ENCODE peak calls at places on chromosome 16, in five cellular contexts. One of them, this sample, is unnamed.
A peak's percentile ranks its signal among the peaks of the same experiment; 100 is the strongest.

GRCh38 chr16:25553711-25554436 is 137.9 kb upstream of the HS3ST4 start:
- DNase-seq in psoas muscle: no peak
- DNase-seq in cardiac muscle cell: no peak
- DNase-seq in RWPE1: no peak
- DNase-seq in AG04450: no peak
- DNase-seq in this sample: no peak

GRCh38 chr16:574021-574760 is 4.4 kb downstream of the PIGQ start:
- DNase-seq in psoas muscle: no peak
- DNase-seq in cardiac muscle cell: no peak
- DNase-seq in RWPE1: no peak
- DNase-seq in AG04450: no peak
- DNase-seq in this sample: no peak

GRCh38 chr16:50941651-50942050 is 199.8 kb downstream of the CYLD start:
- DNase-seq in psoas muscle: no peak
- DNase-seq in cardiac muscle cell: no peak
- DNase-seq in RWPE1: no peak
- DNase-seq in AG04450: no peak
- DNase-seq in this sample: no peak

GRCh38 chr16:49491111-49491670 is 117.6 kb downstream of the C16orf78 start:
- DNase-seq in psoas muscle: peak; percentile 23
- DNase-seq in cardiac muscle cell: no peak
- DNase-seq in RWPE1: no peak
- DNase-seq in AG04450: no peak
- DNase-seq in this sample: no peak

GRCh38 chr16:31334934-31335333 is 20.0 kb upstream of the ITGAX start:
- DNase-seq in psoas muscle: no peak
- DNase-seq in cardiac muscle cell: no peak
- DNase-seq in RWPE1: no peak
- DNase-seq in AG04450: no peak
- DNase-seq in this sample: no peak

GRCh38 chr16:10298416-10298815 is 87.4 kb upstream of the ATF7IP2 start:
- DNase-seq in psoas muscle: no peak
- DNase-seq in cardiac muscle cell: no peak
- DNase-seq in RWPE1: no peak
- DNase-seq in AG04450: no peak
- DNase-seq in this sample: no peak

GRCh38 chr16:8928467-8928957 is 35.2 kb downstream of the USP7 start:
- DNase-seq in psoas muscle: no peak
- DNase-seq in cardiac muscle cell: peak; percentile 79
- DNase-seq in RWPE1: no peak
- DNase-seq in AG04450: peak; percentile 21
- DNase-seq in this sample: no peak

GRCh38 chr16:81127051-81127450 is 30.9 kb upstream of the GCSH start:
- DNase-seq in psoas muscle: no peak
- DNase-seq in cardiac muscle cell: no peak
- DNase-seq in RWPE1: peak; percentile 54
- DNase-seq in AG04450: peak; percentile 41
- DNase-seq in this sample: no peak

GRCh38 chr16:67240506-67240905 is 6.8 kb downstream of the FHOD1 start:
- DNase-seq in psoas muscle: peak; percentile 59
- DNase-seq in cardiac muscle cell: no peak
- DNase-seq in RWPE1: no peak
- DNase-seq in AG04450: no peak
- DNase-seq in this sample: no peak

GRCh38 chr16:85424260-85425060 is 188.7 kb upstream of the GSE1 start:
- DNase-seq in psoas muscle: peak; percentile 48
- DNase-seq in cardiac muscle cell: no peak
- DNase-seq in RWPE1: no peak
- DNase-seq in AG04450: no peak
- DNase-seq in this sample: no peak

GRCh38 chr16:19118938-19119431 is 5.2 kb downstream of the ITPRIPL2 start:
- DNase-seq in psoas muscle: no peak
- DNase-seq in cardiac muscle cell: peak; percentile 95
- DNase-seq in RWPE1: peak; percentile 79
- DNase-seq in AG04450: peak; percentile 78
- DNase-seq in this sample: no peak

GRCh38 chr16:88874938-88875599 is 8.6 kb upstream of the PABPN1L start:
- DNase-seq in psoas muscle: no peak
- DNase-seq in cardiac muscle cell: no peak
- DNase-seq in RWPE1: no peak
- DNase-seq in AG04450: no peak
- DNase-seq in this sample: no peak

GRCh38 chr16:30335598-30336474 is 19.3 kb downstream of the CD2BP2 start:
- DNase-seq in psoas muscle: peak; percentile 76
- DNase-seq in cardiac muscle cell: peak; percentile 41
- DNase-seq in RWPE1: no peak
- DNase-seq in AG04450: no peak
- DNase-seq in this sample: no peak

GRCh38 chr16:50335198-50335958 is 33.4 kb downstream of the BRD7 start:
- DNase-seq in psoas muscle: no peak
- DNase-seq in cardiac muscle cell: no peak
- DNase-seq in RWPE1: no peak
- DNase-seq in AG04450: no peak
- DNase-seq in this sample: no peak

GRCh38 chr16:16071631-16072244 is 122.3 kb downstream of the ABCC1 start:
- DNase-seq in psoas muscle: peak; percentile 74
- DNase-seq in cardiac muscle cell: peak; percentile 84
- DNase-seq in RWPE1: no peak
- DNase-seq in AG04450: no peak
- DNase-seq in this sample: no peak
- H3K27ac ChIP-seq in psoas muscle: peak overlapping the region; percentile 70
- H3K27ac ChIP-seq in cardiac muscle cell: peak overlapping the region; percentile 92
- H3K27ac ChIP-seq in RWPE1: no peak overlapping the region
- H3K27ac ChIP-seq in AG04450: peak overlapping the region; percentile 21
- H3K27ac ChIP-seq in this sample: peak overlapping the region; percentile 10

GRCh38 chr16:11354407-11354732 is 9.1 kb downstream of the RMI2 start:
- DNase-seq in psoas muscle: no peak
- DNase-seq in cardiac muscle cell: no peak
- DNase-seq in RWPE1: no peak
- DNase-seq in AG04450: no peak
- DNase-seq in this sample: no peak
- H3K27ac ChIP-seq in psoas muscle: no peak overlapping the region
- H3K27ac ChIP-seq in cardiac muscle cell: no peak overlapping the region
- H3K27ac ChIP-seq in RWPE1: no peak overlapping the region
- H3K27ac ChIP-seq in AG04450: peak overlapping the region; percentile 62
- H3K27ac ChIP-seq in this sample: no peak overlapping the region

GRCh38 chr16:53948326-53948725 is 244.4 kb downstream of the FTO start:
- DNase-seq in psoas muscle: no peak
- DNase-seq in cardiac muscle cell: no peak
- DNase-seq in RWPE1: no peak
- DNase-seq in AG04450: no peak
- DNase-seq in this sample: no peak

GRCh38 chr16:53950677-53951076 is 246.7 kb downstream of the FTO start:
- DNase-seq in psoas muscle: no peak
- DNase-seq in cardiac muscle cell: no peak
- DNase-seq in RWPE1: no peak
- DNase-seq in AG04450: no peak
- DNase-seq in this sample: no peak

GRCh38 chr16:53946745-53947386 is 242.9 kb downstream of the FTO start:
- DNase-seq in psoas muscle: no peak
- DNase-seq in cardiac muscle cell: no peak
- DNase-seq in RWPE1: no peak
- DNase-seq in AG04450: no peak
- DNase-seq in this sample: no peak

GRCh38 chr16:53949716-53950410 is 245.9 kb downstream of the FTO start:
- DNase-seq in psoas muscle: no peak
- DNase-seq in cardiac muscle cell: no peak
- DNase-seq in RWPE1: no peak
- DNase-seq in AG04450: no peak
- DNase-seq in this sample: no peak

GRCh38 chr16:53948734-53949430 is 244.9 kb downstream of the FTO start:
- DNase-seq in psoas muscle: no peak
- DNase-seq in cardiac muscle cell: no peak
- DNase-seq in RWPE1: no peak
- DNase-seq in AG04450: no peak
- DNase-seq in this sample: no peak
- H3K27ac ChIP-seq in psoas muscle: no peak overlapping the region
- H3K27ac ChIP-seq in cardiac muscle cell: no peak overlapping the region
- H3K27ac ChIP-seq in RWPE1: no peak overlapping the region
- H3K27ac ChIP-seq in AG04450: no peak overlapping the region
- H3K27ac ChIP-seq in this sample: no peak overlapping the region

GRCh38 chr16:2037115-2037514 is 10.4 kb downstream of the NHERF2 start:
- DNase-seq in psoas muscle: no peak
- DNase-seq in cardiac muscle cell: no peak
- DNase-seq in RWPE1: no peak
- DNase-seq in AG04450: no peak
- DNase-seq in this sample: no peak
- H3K27ac ChIP-seq in psoas muscle: peak overlapping the region; percentile 64
- H3K27ac ChIP-seq in cardiac muscle cell: no peak overlapping the region
- H3K27ac ChIP-seq in RWPE1: peak overlapping the region; percentile 12
- H3K27ac ChIP-seq in AG04450: no peak overlapping the region
- H3K27ac ChIP-seq in this sample: peak overlapping the region; percentile 93

GRCh38 chr16:2507679-2508064 is 6.1 kb upstream of the ATP6V0C start:
- DNase-seq in psoas muscle: peak; percentile 70
- DNase-seq in cardiac muscle cell: no peak
- DNase-seq in RWPE1: no peak
- DNase-seq in AG04450: no peak
- DNase-seq in this sample: no peak
- H3K27ac ChIP-seq in psoas muscle: no peak overlapping the region
- H3K27ac ChIP-seq in cardiac muscle cell: no peak overlapping the region
- H3K27ac ChIP-seq in RWPE1: peak overlapping the region; percentile 15
- H3K27ac ChIP-seq in AG04450: no peak overlapping the region
- H3K27ac ChIP-seq in this sample: no peak overlapping the region

GRCh38 chr16:79845734-79846135 is 245.2 kb upstream of the MAF start:
- DNase-seq in psoas muscle: no peak
- DNase-seq in cardiac muscle cell: no peak
- DNase-seq in RWPE1: no peak
- DNase-seq in AG04450: no peak
- DNase-seq in this sample: no peak

GRCh38 chr16:79847101-79847500 is 246.6 kb upstream of the MAF start:
- DNase-seq in psoas muscle: no peak
- DNase-seq in cardiac muscle cell: no peak
- DNase-seq in RWPE1: peak; percentile 7
- DNase-seq in AG04450: no peak
- DNase-seq in this sample: peak; percentile 68

GRCh38 chr16:79848739-79849518 is 248.4 kb upstream of the MAF start:
- DNase-seq in psoas muscle: no peak
- DNase-seq in cardiac muscle cell: no peak
- DNase-seq in RWPE1: peak; percentile 61
- DNase-seq in AG04450: no peak
- DNase-seq in this sample: peak; percentile 82

GRCh38 chr16:79845006-79845733 is 244.6 kb upstream of the MAF start:
- DNase-seq in psoas muscle: no peak
- DNase-seq in cardiac muscle cell: no peak
- DNase-seq in RWPE1: no peak
- DNase-seq in AG04450: no peak
- DNase-seq in this sample: no peak

DNA sequence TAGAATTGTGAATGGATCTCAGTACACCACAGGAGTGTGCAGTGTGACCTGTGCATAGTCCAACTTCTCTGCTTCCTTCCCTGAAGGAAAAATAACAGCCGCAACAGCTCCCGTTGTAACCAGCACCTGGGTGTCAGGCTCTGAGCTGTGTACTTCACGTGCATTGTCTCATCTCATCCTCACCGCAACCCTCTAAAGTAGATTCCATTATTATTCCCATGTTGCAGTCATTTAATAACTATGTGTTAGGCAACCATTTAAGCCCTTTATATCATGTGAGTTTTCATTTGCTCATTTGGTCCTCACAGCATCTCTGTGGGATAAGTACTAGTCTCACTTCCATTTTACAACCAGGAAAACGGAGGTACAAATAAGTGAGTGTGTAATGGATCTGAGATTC is 247.0 kb upstream of the MAF start:
- DNase-seq in psoas muscle: no peak
- DNase-seq in cardiac muscle cell: no peak
- DNase-seq in RWPE1: no peak
- DNase-seq in AG04450: no peak
- DNase-seq in this sample: no peak
- H3K27ac ChIP-seq in psoas muscle: no peak overlapping the region
- H3K27ac ChIP-seq in cardiac muscle cell: no peak overlapping the region
- H3K27ac ChIP-seq in RWPE1: peak overlapping the region; percentile 85
- H3K27ac ChIP-seq in AG04450: no peak overlapping the region
- H3K27ac ChIP-seq in this sample: no peak overlapping the region

DNA sequence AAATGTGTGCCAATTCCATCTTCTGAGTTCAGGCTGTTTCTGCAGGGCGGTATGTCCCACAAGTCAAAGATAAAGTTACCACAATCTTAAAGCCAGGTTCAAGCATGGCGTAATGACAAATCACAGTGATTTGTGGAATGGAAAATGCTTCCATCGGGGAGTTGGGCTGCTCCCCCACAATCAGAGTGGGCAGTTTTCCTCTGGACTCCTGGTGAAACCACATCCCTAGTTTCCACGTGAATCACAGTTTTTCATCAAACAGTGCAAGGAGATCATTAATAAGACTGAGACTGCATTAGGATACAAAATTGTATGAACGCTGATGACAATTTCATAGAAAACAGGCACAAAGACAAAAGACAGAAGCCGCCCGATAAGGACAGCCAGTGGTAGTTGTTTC is 3.5 kb downstream of the LITAF start:
- DNase-seq in psoas muscle: peak; percentile 8
- DNase-seq in cardiac muscle cell: peak; percentile 91
- DNase-seq in RWPE1: no peak
- DNase-seq in AG04450: no peak
- DNase-seq in this sample: no peak
- H3K27ac ChIP-seq in psoas muscle: no peak overlapping the region
- H3K27ac ChIP-seq in cardiac muscle cell: no peak overlapping the region
- H3K27ac ChIP-seq in RWPE1: no peak overlapping the region
- H3K27ac ChIP-seq in AG04450: no peak overlapping the region
- H3K27ac ChIP-seq in this sample: peak overlapping the region; percentile 99

GRCh38 chr16:65125322-65125721 is 3.5 kb upstream of the CDH11 start:
- DNase-seq in psoas muscle: no peak
- DNase-seq in cardiac muscle cell: no peak
- DNase-seq in RWPE1: no peak
- DNase-seq in AG04450: no peak
- DNase-seq in this sample: no peak
- H3K27ac ChIP-seq in psoas muscle: no peak overlapping the region
- H3K27ac ChIP-seq in cardiac muscle cell: no peak overlapping the region
- H3K27ac ChIP-seq in RWPE1: no peak overlapping the region
- H3K27ac ChIP-seq in AG04450: no peak overlapping the region
- H3K27ac ChIP-seq in this sample: no peak overlapping the region

This sample was measured in prostate gland.